ENCODE peak calls at places on chromosome 16, in seven cellular contexts. One of them, this sample, is unnamed.

GRCh38 chr16:2484898-2485508 is 10.1 kb downstream of the TBC1D24 start:
- DNase-seq in islet precursor cell: no peak
- DNase-seq in amygdala: no peak
- DNase-seq in skeletal muscle cell: no peak
- DNase-seq in naive thymus-derived CD8-positive, alpha-beta T cell: no peak
- DNase-seq in cardiac muscle cell: no peak
- DNase-seq in NCI-H460: no peak
- DNase-seq in this sample: no peak

GRCh38 chr16:64311241-64311640 is 810.6 kb downstream of the CDH11 start:
- DNase-seq in islet precursor cell: no peak
- DNase-seq in NCI-H460: no peak
- DNase-seq in amygdala: no peak
- DNase-seq in skeletal muscle cell: no peak
- DNase-seq in naive thymus-derived CD8-positive, alpha-beta T cell: no peak
- DNase-seq in cardiac muscle cell: no peak
- DNase-seq in this sample: no peak

GRCh38 chr16:27489906-27490305 is 59.8 kb downstream of the GTF3C1 start:
- DNase-seq in islet precursor cell: no peak
- DNase-seq in NCI-H460: no peak
- DNase-seq in amygdala: no peak
- DNase-seq in naive thymus-derived CD8-positive, alpha-beta T cell: no peak
- DNase-seq in cardiac muscle cell: no peak
- DNase-seq in skeletal muscle cell: no peak
- DNase-seq in this sample: no peak

GRCh38 chr16:79449067-79449466 is 151.5 kb downstream of the MAF start:
- DNase-seq in NCI-H460: no peak
- DNase-seq in amygdala: no peak
- DNase-seq in cardiac muscle cell: no peak
- DNase-seq in islet precursor cell: no peak
- DNase-seq in skeletal muscle cell: no peak
- DNase-seq in naive thymus-derived CD8-positive, alpha-beta T cell: no peak
- DNase-seq in this sample: no peak

GRCh38 chr16:57409870-57410585 is 5.5 kb downstream of the CCL17 start:
- DNase-seq in islet precursor cell: peak
- DNase-seq in amygdala: no peak
- DNase-seq in skeletal muscle cell: no peak
- DNase-seq in naive thymus-derived CD8-positive, alpha-beta T cell: no peak
- DNase-seq in NCI-H460: no peak
- DNase-seq in cardiac muscle cell: peak
- DNase-seq in this sample: no peak

GRCh38 chr16:81693047-81693446 is 86.0 kb upstream of the PLCG2 start:
- DNase-seq in cardiac muscle cell: no peak
- DNase-seq in naive thymus-derived CD8-positive, alpha-beta T cell: no peak
- DNase-seq in skeletal muscle cell: no peak
- DNase-seq in NCI-H460: no peak
- DNase-seq in amygdala: no peak
- DNase-seq in islet precursor cell: no peak
- DNase-seq in this sample: no peak

GRCh38 chr16:86219655-86220445 is 290.5 kb upstream of the FOXF1 start:
- DNase-seq in NCI-H460: no peak
- DNase-seq in islet precursor cell: peak
- DNase-seq in skeletal muscle cell: peak
- DNase-seq in naive thymus-derived CD8-positive, alpha-beta T cell: no peak
- DNase-seq in amygdala: no peak
- DNase-seq in cardiac muscle cell: peak
- DNase-seq in this sample: no peak

GRCh38 chr16:4500283-4500682 is 24.1 kb downstream of the HMOX2 start:
- DNase-seq in cardiac muscle cell: peak
- DNase-seq in skeletal muscle cell: no peak
- DNase-seq in amygdala: no peak
- DNase-seq in NCI-H460: peak
- DNase-seq in naive thymus-derived CD8-positive, alpha-beta T cell: no peak
- DNase-seq in islet precursor cell: peak
- DNase-seq in this sample: no peak

GRCh38 chr16:70767377-70768204 is 33.4 kb downstream of the VAC14 start:
- DNase-seq in islet precursor cell: peak
- DNase-seq in NCI-H460: no peak
- DNase-seq in amygdala: no peak
- DNase-seq in cardiac muscle cell: no peak
- DNase-seq in skeletal muscle cell: no peak
- DNase-seq in naive thymus-derived CD8-positive, alpha-beta T cell: no peak
- DNase-seq in this sample: no peak

GRCh38 chr16:12661656-12662172 is 142.0 kb downstream of the CPPED1 start:
- DNase-seq in NCI-H460: peak
- DNase-seq in skeletal muscle cell: no peak
- DNase-seq in islet precursor cell: peak
- DNase-seq in amygdala: no peak
- DNase-seq in cardiac muscle cell: peak
- DNase-seq in naive thymus-derived CD8-positive, alpha-beta T cell: no peak
- DNase-seq in this sample: no peak

GRCh38 chr16:89779231-89779912 is 37.1 kb downstream of the FANCA start:
- DNase-seq in NCI-H460: no peak
- DNase-seq in naive thymus-derived CD8-positive, alpha-beta T cell: no peak
- DNase-seq in amygdala: no peak
- DNase-seq in islet precursor cell: no peak
- DNase-seq in cardiac muscle cell: no peak
- DNase-seq in skeletal muscle cell: no peak
- DNase-seq in this sample: no peak

GRCh38 chr16:66026211-66026610 is 340.3 kb upstream of the CDH5 start:
- DNase-seq in islet precursor cell: peak
- DNase-seq in NCI-H460: peak
- DNase-seq in amygdala: no peak
- DNase-seq in cardiac muscle cell: peak
- DNase-seq in skeletal muscle cell: no peak
- DNase-seq in naive thymus-derived CD8-positive, alpha-beta T cell: no peak
- DNase-seq in this sample: no peak

GRCh38 chr16:58105619-58106018 is 23.6 kb downstream of the CFAP20 start:
- DNase-seq in NCI-H460: no peak
- DNase-seq in naive thymus-derived CD8-positive, alpha-beta T cell: no peak
- DNase-seq in skeletal muscle cell: no peak
- DNase-seq in amygdala: no peak
- DNase-seq in cardiac muscle cell: no peak
- DNase-seq in islet precursor cell: no peak
- DNase-seq in this sample: no peak

GRCh38 chr16:4370570-4371480 is 823 bp upstream of the VASN start:
- DNase-seq in NCI-H460: no peak
- DNase-seq in amygdala: no peak
- DNase-seq in islet precursor cell: no peak
- DNase-seq in naive thymus-derived CD8-positive, alpha-beta T cell: no peak
- DNase-seq in cardiac muscle cell: peak
- DNase-seq in skeletal muscle cell: peak
- DNase-seq in this sample: peak

GRCh38 chr16:65648111-65648510 is 526.2 kb upstream of the CDH11 start:
- DNase-seq in NCI-H460: no peak
- DNase-seq in amygdala: no peak
- DNase-seq in islet precursor cell: peak
- DNase-seq in cardiac muscle cell: peak
- DNase-seq in naive thymus-derived CD8-positive, alpha-beta T cell: no peak
- DNase-seq in skeletal muscle cell: no peak
- DNase-seq in this sample: no peak

GRCh38 chr16:57807252-57807967 is 5.1 kb upstream of the KIFC3 start:
- DNase-seq in amygdala: no peak
- DNase-seq in cardiac muscle cell: no peak
- DNase-seq in islet precursor cell: no peak
- DNase-seq in NCI-H460: peak
- DNase-seq in naive thymus-derived CD8-positive, alpha-beta T cell: no peak
- DNase-seq in skeletal muscle cell: no peak
- DNase-seq in this sample: no peak

GRCh38 chr16:85453179-85453678 is 159.9 kb upstream of the GSE1 start:
- DNase-seq in islet precursor cell: no peak
- DNase-seq in NCI-H460: no peak
- DNase-seq in skeletal muscle cell: no peak
- DNase-seq in amygdala: no peak
- DNase-seq in cardiac muscle cell: no peak
- DNase-seq in naive thymus-derived CD8-positive, alpha-beta T cell: no peak
- DNase-seq in this sample: no peak

GRCh38 chr16:25013751-25014499 is 1.2 kb downstream of the ARHGAP17 start:
- DNase-seq in NCI-H460: no peak
- DNase-seq in islet precursor cell: no peak
- DNase-seq in naive thymus-derived CD8-positive, alpha-beta T cell: no peak
- DNase-seq in cardiac muscle cell: no peak
- DNase-seq in amygdala: no peak
- DNase-seq in skeletal muscle cell: no peak
- DNase-seq in this sample: no peak

GRCh38 chr16:54928016-54928356 is 2.7 kb upstream of the IRX5 start:
- DNase-seq in naive thymus-derived CD8-positive, alpha-beta T cell: no peak
- DNase-seq in cardiac muscle cell: peak
- DNase-seq in amygdala: no peak
- DNase-seq in islet precursor cell: no peak
- DNase-seq in skeletal muscle cell: no peak
- DNase-seq in NCI-H460: no peak
- DNase-seq in this sample: no peak

GRCh38 chr16:69443809-69444611 is 19.6 kb downstream of the CYB5B start:
- DNase-seq in amygdala: no peak
- DNase-seq in islet precursor cell: no peak
- DNase-seq in NCI-H460: peak
- DNase-seq in cardiac muscle cell: peak
- DNase-seq in naive thymus-derived CD8-positive, alpha-beta T cell: peak
- DNase-seq in skeletal muscle cell: no peak
- DNase-seq in this sample: no peak

GRCh38 chr16:12703935-12704334 is 99.8 kb downstream of the CPPED1 start:
- DNase-seq in cardiac muscle cell: no peak
- DNase-seq in naive thymus-derived CD8-positive, alpha-beta T cell: no peak
- DNase-seq in amygdala: no peak
- DNase-seq in NCI-H460: no peak
- DNase-seq in skeletal muscle cell: no peak
- DNase-seq in islet precursor cell: no peak
- DNase-seq in this sample: no peak

GRCh38 chr16:14486520-14487303 is 143.3 kb downstream of the PARN start:
- DNase-seq in skeletal muscle cell: peak
- DNase-seq in amygdala: peak
- DNase-seq in cardiac muscle cell: peak
- DNase-seq in naive thymus-derived CD8-positive, alpha-beta T cell: no peak
- DNase-seq in islet precursor cell: peak
- DNase-seq in NCI-H460: peak
- DNase-seq in this sample: peak

GRCh38 chr16:84110527-84110926 is 6.2 kb downstream of the MBTPS1 start:
- DNase-seq in amygdala: no peak
- DNase-seq in NCI-H460: no peak
- DNase-seq in islet precursor cell: no peak
- DNase-seq in skeletal muscle cell: no peak
- DNase-seq in cardiac muscle cell: no peak
- DNase-seq in naive thymus-derived CD8-positive, alpha-beta T cell: no peak
- DNase-seq in this sample: no peak

GRCh38 chr16:57525761-57526160 is 10.6 kb downstream of the CCDC102A start:
- DNase-seq in NCI-H460: no peak
- DNase-seq in islet precursor cell: peak
- DNase-seq in skeletal muscle cell: no peak
- DNase-seq in amygdala: no peak
- DNase-seq in cardiac muscle cell: no peak
- DNase-seq in naive thymus-derived CD8-positive, alpha-beta T cell: no peak
- DNase-seq in this sample: no peak

GRCh38 chr16:87185983-87186382 is 131.2 kb downstream of the C16orf95 start:
- DNase-seq in skeletal muscle cell: no peak
- DNase-seq in cardiac muscle cell: no peak
- DNase-seq in NCI-H460: no peak
- DNase-seq in naive thymus-derived CD8-positive, alpha-beta T cell: no peak
- DNase-seq in amygdala: no peak
- DNase-seq in islet precursor cell: no peak
- DNase-seq in this sample: no peak

GRCh38 chr16:29804455-29805231 is 1.7 kb upstream of the MAZ start:
- DNase-seq in cardiac muscle cell: peak
- DNase-seq in amygdala: no peak
- DNase-seq in islet precursor cell: no peak
- DNase-seq in NCI-H460: no peak
- DNase-seq in naive thymus-derived CD8-positive, alpha-beta T cell: no peak
- DNase-seq in skeletal muscle cell: no peak
- DNase-seq in this sample: no peak